ENCODE peak calls at places on chromosomes 13 and 19, in four cellular contexts. T, D, Y and P are unnamed samples.

GRCh38 chr19:56837492-56837891 is 3.0 kb downstream of the PEG3 start:
- DNase-seq in T (no peak), D (peak), Y (no peak), P (no peak)

GRCh38 chr19:6056801-6057650 is 53.3 kb downstream of the RFX2 start:
- DNase-seq in T (peak), D (peak), Y (peak), P (peak)

GRCh38 chr19:49528211-49528771 is 488 bp downstream of the RCN3 start:
- DNase-seq in T (no peak), D (peak), Y (peak), P (no peak)

GRCh38 chr13:21060063-21060826 is 1.1 kb downstream of the LATS2 start:
- DNase-seq in T (no peak), D (peak), Y (peak), P (no peak)

GRCh38 chr19:38686530-38686888 is 39.1 kb downstream of the ACTN4 start:
- DNase-seq in T (no peak), D (no peak), Y (no peak), P (no peak)

GRCh38 chr19:46009530-46010510 is 13.0 kb downstream of the PGLYRP1 start:
- DNase-seq in T (no peak), D (peak), Y (peak), P (peak)

GRCh38 chr19:41341669-41342490 is 11.8 kb downstream of the TGFB1 start:
- DNase-seq in T (no peak), D (no peak), Y (no peak), P (no peak)

GRCh38 chr13:80376554-80376953 is 35.6 kb upstream of the SPRY2 start:
- DNase-seq in T (no peak), D (no peak), Y (no peak), P (no peak)

GRCh38 chr19:35449347-35450043 is 1.4 kb downstream of the FFAR2 start:
- DNase-seq in T (no peak), D (no peak), Y (no peak), P (no peak)

GRCh38 chr19:4012975-4013634 is 5.6 kb downstream of the PIAS4 start:
- DNase-seq in T (no peak), D (no peak), Y (no peak), P (no peak)

GRCh38 chr19:34766386-34766785 is 6.6 kb downstream of the ZNF599 start:
- DNase-seq in T (no peak), D (no peak), Y (no peak), P (no peak)

GRCh38 chr13:23599083-23599925 is 29.1 kb downstream of the TNFRSF19 start:
- DNase-seq in T (no peak), D (no peak), Y (no peak), P (no peak)

GRCh38 chr13:52892925-52893324 is 44.5 kb upstream of the PCDH8 start:
- DNase-seq in T (no peak), D (no peak), Y (no peak), P (no peak)

GRCh38 chr13:33150146-33150545 is 133.9 kb downstream of the KL start:
- DNase-seq in T (no peak), D (no peak), Y (no peak), P (no peak)

GRCh38 chr13:94968040-94968756 is 255.9 kb upstream of the SOX21 start:
- DNase-seq in T (no peak), D (no peak), Y (no peak), P (no peak)

GRCh38 chr13:98399756-98400155 is 177.2 kb downstream of the STK24 start:
- DNase-seq in T (no peak), D (no peak), Y (no peak), P (no peak)

GRCh38 chr13:113837554-113838355 is 26.1 kb downstream of the GAS6 start:
- DNase-seq in T (peak), D (peak), Y (peak), P (no peak)

GRCh38 chr19:16328824-16329482 is 4.3 kb downstream of the KLF2 start:
- DNase-seq in T (no peak), D (no peak), Y (no peak), P (no peak)

GRCh38 chr13:112073245-112074138 is 6.5 kb downstream of the SOX1 start:
- DNase-seq in T (no peak), D (no peak), Y (no peak), P (no peak)

GRCh38 chr19:3249408-3249807 is 24.9 kb downstream of the CELF5 start:
- DNase-seq in T (no peak), D (no peak), Y (no peak), P (no peak)

GRCh38 chr19:48325265-48325910 is at the start of gene EMP3:
- DNase-seq in T (peak), D (peak), Y (peak), P (peak)

GRCh38 chr19:46785980-46786235 is 2.5 kb downstream of the SLC1A5 start:
- DNase-seq in T (no peak), D (no peak), Y (no peak), P (no peak)

GRCh38 chr13:104616990-104617389 is 1550.8 kb upstream of the SLC10A2 start:
- DNase-seq in T (no peak), D (no peak), Y (no peak), P (no peak)

GRCh38 chr13:97288486-97288900 is 66.4 kb downstream of the MBNL2 start:
- DNase-seq in T (no peak), D (no peak), Y (no peak), P (no peak)

GRCh38 chr19:43553656-43554055 is 20.7 kb downstream of the ZNF575 start:
- DNase-seq in T (no peak), D (no peak), Y (no peak), P (no peak)

GRCh38 chr19:47228937-47229673 is 1.9 kb downstream of the BBC3 start:
- DNase-seq in T (no peak), D (peak), Y (peak), P (no peak)

GRCh38 chr13:44312898-44313551 is 60.6 kb upstream of the SERP2 start:
- DNase-seq in T (peak), D (no peak), Y (peak), P (no peak)

GRCh38 chr19:47183579-47183978 is 47.4 kb downstream of the BBC3 start:
- DNase-seq in T (no peak), D (no peak), Y (no peak), P (no peak)

GRCh38 chr19:5595745-5596144 is 26.8 kb downstream of the SAFB2 start:
- DNase-seq in T (no peak), D (no peak), Y (no peak), P (no peak)

GRCh38 chr13:25186187-25186586 is 14.1 kb upstream of the AMER2 start:
- DNase-seq in T (no peak), D (no peak), Y (no peak), P (no peak)

GRCh38 chr19:44908836-44909201 is 3.2 kb downstream of the APOE start:
- DNase-seq in T (no peak), D (no peak), Y (no peak), P (no peak)
- TF ChIP-seq CTCF in T (no peak), D (no peak), Y (no peak), P (no peak)

DNA sequence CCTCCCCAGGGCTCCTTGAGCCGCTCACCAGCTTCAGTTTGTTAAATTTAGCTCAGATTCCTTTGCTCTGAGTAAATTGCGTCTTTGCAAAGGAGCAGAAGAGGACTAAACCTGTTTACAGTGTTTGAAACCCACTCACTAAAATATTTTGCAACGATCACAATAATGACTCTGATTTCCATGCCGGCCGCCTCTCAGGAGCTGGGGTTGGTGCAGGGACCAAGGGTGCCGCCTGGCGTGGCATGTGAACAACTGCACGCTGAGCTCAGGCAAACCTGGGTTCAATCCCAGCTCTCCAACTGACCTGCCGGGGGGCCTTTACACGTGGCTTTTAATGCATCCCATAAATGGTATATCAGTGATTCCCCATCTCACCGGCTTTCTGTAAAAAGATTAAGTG is 68.7 kb upstream of the CACNA1A start:
- DNase-seq in T (no peak), D (no peak), Y (no peak), P (no peak)
- TF ChIP-seq CTCF in T (peak), D (no peak), Y (no peak), P (no peak)

GRCh38 chr13:39765801-39766463 is 110.5 kb downstream of the COG6 start:
- DNase-seq in T (no peak), D (peak), Y (peak), P (no peak)
- TF ChIP-seq CTCF in T (no peak), D (no peak), Y (no peak), P (no peak)

GRCh38 chr19:51090471-51090870 is 7.8 kb upstream of the KLK14 start:
- DNase-seq in T (no peak), D (no peak), Y (no peak), P (no peak)

GRCh38 chr19:51091126-51091525 is 8.4 kb upstream of the KLK14 start:
- DNase-seq in T (no peak), D (no peak), Y (no peak), P (no peak)

GRCh38 chr19:51093510-51094345 is 11.0 kb upstream of the KLK14 start:
- DNase-seq in T (no peak), D (no peak), Y (no peak), P (no peak)

GRCh38 chr19:51093066-51093465 is 10.4 kb upstream of the KLK14 start:
- DNase-seq in T (no peak), D (no peak), Y (no peak), P (no peak)

GRCh38 chr19:51091895-51092873 is 9.5 kb upstream of the KLK14 start:
- DNase-seq in T (no peak), D (no peak), Y (no peak), P (no peak)
- TF ChIP-seq CTCF in T (no peak), D (no peak), Y (no peak), P (no peak)

GRCh38 chr19:17445526-17446165 is 2.8 kb downstream of the TMEM221 start:
- DNase-seq in T (no peak), D (no peak), Y (no peak), P (no peak)

GRCh38 chr19:17451820-17452219 is 3.4 kb upstream of the TMEM221 start:
- DNase-seq in T (no peak), D (no peak), Y (no peak), P (no peak)

GRCh38 chr19:17447704-17448189 is 721 bp downstream of the TMEM221 start:
- DNase-seq in T (no peak), D (no peak), Y (no peak), P (no peak)

GRCh38 chr19:17450264-17451075 is 2.0 kb upstream of the TMEM221 start:
- DNase-seq in T (no peak), D (no peak), Y (no peak), P (no peak)

GRCh38 chr19:17448190-17448967 is at the start of gene TMEM221:
- DNase-seq in T (no peak), D (peak), Y (no peak), P (no peak)
- TF ChIP-seq CTCF in T (peak), D (peak), Y (no peak), P (peak)

GRCh38 chr13:109276261-109276660 is 510.1 kb downstream of the IRS2 start:
- DNase-seq in T (no peak), D (no peak), Y (no peak), P (no peak)

GRCh38 chr13:109273326-109273751 is 513.0 kb downstream of the IRS2 start:
- DNase-seq in T (no peak), D (no peak), Y (peak), P (no peak)

GRCh38 chr13:109274188-109274821 is 512.1 kb downstream of the IRS2 start:
- DNase-seq in T (peak), D (no peak), Y (peak), P (no peak)

GRCh38 chr13:109275390-109275789 is 511.0 kb downstream of the IRS2 start:
- DNase-seq in T (no peak), D (no peak), Y (no peak), P (no peak)

DNA sequence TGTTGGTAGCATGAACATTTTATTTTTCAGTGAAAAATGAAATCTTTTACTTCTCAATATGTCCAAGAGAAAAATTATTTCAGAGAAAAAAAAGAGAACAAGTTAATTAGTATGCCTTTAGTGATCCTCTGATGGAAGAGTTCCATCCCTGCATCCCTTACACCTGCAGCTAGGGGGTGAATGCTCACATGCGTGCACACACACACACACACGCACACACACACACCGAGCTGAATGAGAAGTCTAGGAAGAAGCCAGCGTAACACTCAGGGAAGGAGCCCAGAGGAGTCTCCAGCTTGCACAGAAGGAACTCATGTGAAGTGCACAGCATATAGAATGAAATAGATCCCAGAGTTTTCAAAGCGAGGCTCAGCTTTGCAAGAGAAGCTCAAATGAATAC is 510.5 kb downstream of the IRS2 start:
- DNase-seq in T (no peak), D (no peak), Y (no peak), P (no peak)
- TF ChIP-seq CTCF in T (peak), D (no peak), Y (peak), P (no peak)

DNA sequence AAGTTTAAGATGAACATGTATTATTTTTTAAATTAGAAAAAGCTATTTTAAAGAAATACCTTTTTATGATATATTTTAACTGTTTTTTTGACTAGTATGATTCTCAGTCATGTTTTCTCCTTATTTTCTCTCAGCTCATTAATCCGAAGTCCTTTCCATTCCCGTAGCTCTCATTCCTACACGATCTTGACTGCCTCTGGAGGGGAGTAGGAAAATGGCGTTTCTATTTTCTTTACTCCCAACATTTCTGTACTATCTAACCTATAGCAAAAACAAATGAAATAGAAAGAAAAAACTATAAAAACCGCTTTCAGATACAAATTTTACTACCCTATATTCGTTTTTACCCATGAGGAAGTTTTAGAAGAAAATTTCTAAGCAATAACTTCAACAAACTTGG is 343.8 kb downstream of the RBM26 start:
- DNase-seq in T (no peak), D (no peak), Y (no peak), P (no peak)
- TF ChIP-seq CTCF in T (no peak), D (no peak), Y (no peak), P (no peak)

DNA sequence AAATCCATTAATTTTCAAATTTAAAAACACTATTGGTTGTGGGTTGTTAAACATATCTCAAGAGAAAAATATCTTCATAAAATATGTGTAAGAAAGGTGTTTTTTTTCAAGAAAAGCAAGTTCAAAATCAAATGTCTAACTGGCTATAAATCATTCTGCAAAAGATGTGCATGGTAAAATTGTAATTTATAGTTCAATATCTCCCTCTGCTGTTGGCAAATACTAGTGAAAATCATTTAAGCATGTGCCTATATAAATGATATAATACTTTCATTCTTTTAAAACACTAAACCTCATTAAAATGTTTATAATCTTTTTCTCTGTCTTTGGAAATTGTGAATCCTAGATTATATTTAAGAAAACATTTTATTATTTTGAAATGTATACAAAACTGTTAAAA is 17.2 kb upstream of the SLITRK6 start:
- DNase-seq in T (no peak), D (no peak), Y (no peak), P (no peak)
- TF ChIP-seq CTCF in T (peak), D (no peak), Y (no peak), P (no peak)

DNA sequence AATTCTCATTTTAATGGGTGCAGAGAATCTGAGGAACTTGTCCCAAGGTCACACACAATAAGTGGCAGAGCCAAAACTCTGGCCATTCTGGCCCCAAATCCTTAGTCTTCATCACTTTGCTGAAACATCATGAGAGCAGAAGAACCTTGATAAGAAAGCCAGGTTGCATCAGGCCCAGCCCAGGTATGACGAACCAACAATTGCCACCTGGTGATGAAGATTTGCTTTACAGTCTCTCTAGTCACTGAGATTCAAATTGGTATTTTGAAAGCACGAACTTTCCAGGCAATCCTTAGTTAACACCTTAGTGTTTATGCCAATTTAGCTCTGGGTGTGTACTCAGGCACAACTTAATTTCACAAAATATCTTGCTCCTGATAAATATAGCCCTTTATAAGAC is 502.7 kb upstream of the HTR2A start:
- DNase-seq in T (no peak), D (no peak), Y (no peak), P (no peak)
- TF ChIP-seq CTCF in T (no peak), D (no peak), Y (no peak), P (no peak)

GRCh38 chr13:67416047-67416925 is 186.2 kb upstream of the PCDH9 start:
- DNase-seq in T (peak), D (no peak), Y (peak), P (no peak)
- TF ChIP-seq CTCF in T (peak), D (no peak), Y (peak), P (no peak)